ENCODE peak calls at places on chromosomes 1 and 21, in ten cellular contexts. E is fibroblast of lung; H is upper lobe of left lung; T is K562; D is lower lobe of right lung; O is CD8-positive, alpha-beta memory T cell; Q is body of pancreas; A is SJSA1; B is Peyer's patch; N is OCI-LY7. M is an unnamed sample.

GRCh38 chr1:219576931-219577330 is 36.0 kb downstream of the ZC3H11B start:
- DNase-seq in E (no peak), H (no peak), T (no peak), D (no peak), O (no peak), Q (no peak), A (no peak), B (no peak), N (no peak), M (no peak)

GRCh38 chr1:167629681-167630567 is at the start of gene RCSD1:
- DNase-seq in E (peak), H (no peak), T (peak), D (peak), O (peak), Q (peak), A (no peak), B (peak), N (peak), M (peak)

GRCh38 chr1:58802640-58803476 is 19.0 kb upstream of the JUN start:
- DNase-seq in E (no peak), H (no peak), T (no peak), D (no peak), O (no peak), Q (peak), A (no peak), B (peak), N (no peak), M (no peak)

GRCh38 chr1:93822710-93823425 is 56.1 kb downstream of the DNTTIP2 start:
- DNase-seq in E (no peak), H (no peak), T (no peak), D (no peak), O (no peak), Q (no peak), A (no peak), B (no peak), N (no peak), M (no peak)

GRCh38 chr21:38036016-38036415 is 119.8 kb upstream of the KCNJ6 start:
- DNase-seq in E (no peak), H (no peak), T (no peak), D (no peak), O (no peak), Q (no peak), A (no peak), B (no peak), N (no peak), M (no peak)

GRCh38 chr1:212916395-212917133 is 33.8 kb upstream of the VASH2 start:
- DNase-seq in E (peak), H (peak), T (peak), D (peak), O (no peak), Q (peak), A (no peak), B (peak), N (no peak), M (peak)

GRCh38 chr1:174448964-174449363 is 1.2 kb downstream of the GPR52 start:
- DNase-seq in E (peak), H (no peak), T (no peak), D (no peak), O (no peak), Q (no peak), A (no peak), B (no peak), N (no peak), M (no peak)

GRCh38 chr1:248857201-248857600 is 1.7 kb downstream of the ZNF692 start:
- DNase-seq in E (no peak), H (no peak), T (peak), D (no peak), O (no peak), Q (no peak), A (no peak), B (no peak), N (no peak), M (no peak)

GRCh38 chr1:26862781-26863676 is at the start of gene SFN:
- DNase-seq in E (no peak), H (peak), T (peak), D (peak), O (no peak), Q (peak), A (peak), B (peak), N (peak), M (no peak)

GRCh38 chr1:182069028-182069466 is 7.5 kb upstream of the ZNF648 start:
- DNase-seq in E (peak), H (peak), T (peak), D (peak), O (no peak), Q (peak), A (peak), B (no peak), N (peak), M (no peak)

GRCh38 chr1:61131716-61132115 is 49.4 kb downstream of the NFIA start:
- DNase-seq in E (peak), H (no peak), T (no peak), D (no peak), O (no peak), Q (peak), A (no peak), B (no peak), N (no peak), M (no peak)

GRCh38 chr1:213124590-213124989 is 73.5 kb downstream of the RPS6KC1 start:
- DNase-seq in E (no peak), H (no peak), T (peak), D (no peak), O (no peak), Q (no peak), A (no peak), B (no peak), N (no peak), M (no peak)

GRCh38 chr1:209988706-209989105 is 50.7 kb downstream of the SYT14 start:
- DNase-seq in E (no peak), H (no peak), T (no peak), D (no peak), O (no peak), Q (no peak), A (no peak), B (no peak), N (no peak), M (no peak)

GRCh38 chr21:38761531-38761930 is 44.2 kb upstream of the ETS2 start:
- DNase-seq in E (no peak), H (no peak), T (no peak), D (no peak), O (no peak), Q (no peak), A (no peak), B (no peak), N (no peak), M (no peak)

GRCh38 chr1:65844990-65845757 is 52.5 kb downstream of the PDE4B start:
- DNase-seq in E (peak), H (no peak), T (no peak), D (no peak), O (no peak), Q (no peak), A (no peak), B (no peak), N (no peak), M (no peak)
- H3K27ac ChIP-seq in E (no peak), H (no peak), T (no peak), D (no peak), O (no peak), Q (no peak), A (no peak), B (no peak), N (no peak), M (no peak)

GRCh38 chr21:45454924-45455315 is 50.0 kb downstream of the COL18A1 start:
- DNase-seq in E (peak), H (no peak), T (no peak), D (no peak), O (no peak), Q (no peak), A (no peak), B (no peak), N (no peak), M (peak)
- H3K4me3 ChIP-seq in E (peak), H (no peak), T (no peak), D (peak), O (no peak), Q (no peak), A (no peak), B (no peak), N (no peak), M (peak)

GRCh38 chr21:16250282-16250681 is 520.5 kb downstream of the USP25 start:
- DNase-seq in E (no peak), H (no peak), T (no peak), D (no peak), O (no peak), Q (no peak), A (no peak), B (no peak), N (no peak), M (no peak)
- H3K27ac ChIP-seq in E (no peak), H (no peak), T (no peak), D (no peak), O (no peak), Q (no peak), A (no peak), B (no peak), N (no peak), M (no peak)

DNA sequence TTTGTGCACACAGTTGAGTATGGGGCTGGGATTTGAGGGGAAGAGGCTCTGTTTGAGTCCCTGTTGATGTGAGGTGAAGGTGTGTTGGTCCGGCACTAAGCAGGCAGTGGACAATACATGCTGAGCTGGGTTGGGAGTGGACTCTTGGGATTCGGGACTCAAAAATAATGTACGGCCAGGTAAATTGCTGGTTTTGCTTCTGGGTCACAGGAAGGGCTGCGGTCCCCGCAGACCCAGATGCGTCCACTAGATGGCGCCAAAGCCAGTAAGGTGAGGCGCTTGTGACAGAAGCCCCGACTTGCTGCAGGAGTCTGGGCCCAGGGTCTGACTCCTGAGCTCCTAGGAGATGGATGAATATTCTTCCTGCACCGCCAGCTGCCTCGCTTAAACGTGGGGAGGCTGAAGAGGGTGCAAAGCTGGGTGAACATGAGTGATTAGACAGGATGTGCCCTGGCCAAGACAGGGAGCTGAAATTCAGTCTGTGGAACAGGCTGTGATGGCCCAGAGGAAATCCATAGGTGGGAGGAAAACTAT is 61.4 kb downstream of the ACBD3 start:
- DNase-seq in E (peak), H (peak), T (peak), D (peak), O (peak), Q (peak), A (peak), B (peak), N (peak), M (peak)
- H3K4me3 ChIP-seq in E (no peak), H (no peak), T (no peak), D (no peak), O (no peak), Q (no peak), A (no peak), B (peak), N (peak), M (no peak)

GRCh38 chr1:47754221-47754620 is 243.0 kb downstream of the TRABD2B start:
- DNase-seq in E (no peak), H (no peak), T (no peak), D (no peak), O (no peak), Q (no peak), A (no peak), B (no peak), N (no peak), M (no peak)
- H3K27ac ChIP-seq in E (no peak), H (no peak), T (no peak), D (no peak), O (no peak), Q (no peak), A (no peak), B (no peak), N (no peak), M (no peak)

GRCh38 chr1:230387876-230388275 is 38.3 kb downstream of the PGBD5 start:
- DNase-seq in E (no peak), H (no peak), T (no peak), D (no peak), O (no peak), Q (no peak), A (no peak), B (no peak), N (no peak), M (no peak)
- H3K4me3 ChIP-seq in E (no peak), H (no peak), T (no peak), D (no peak), O (no peak), Q (no peak), A (no peak), B (no peak), N (no peak), M (no peak)

GRCh38 chr21:26554365-26554764 is 18.7 kb downstream of the CYYR1 start:
- DNase-seq in E (no peak), H (no peak), T (no peak), D (no peak), O (no peak), Q (no peak), A (no peak), B (no peak), N (no peak), M (no peak)
- H3K27ac ChIP-seq in E (no peak), H (peak), T (no peak), D (no peak), O (no peak), Q (no peak), A (no peak), B (no peak), N (no peak), M (no peak)

M was measured in aorta.